ENCODE peak calls at places on chromosomes 6 and 20, in eight cellular contexts. One of them, this sample, is unnamed.

GRCh38 chr20:10673176-10673830 is 496 bp downstream of the JAG1 start:
- DNase-seq in cardiac muscle cell: peak
- DNase-seq in astrocyte: no peak
- DNase-seq in dorsolateral prefrontal cortex: no peak
- DNase-seq in caudate nucleus: no peak
- DNase-seq in HepG2: no peak
- DNase-seq in adrenal gland: peak
- DNase-seq in left lung: peak
- DNase-seq in this sample: no peak

GRCh38 chr20:62735331-62735821 is 26.7 kb downstream of the NTSR1 start:
- DNase-seq in cardiac muscle cell: no peak
- DNase-seq in astrocyte: no peak
- DNase-seq in dorsolateral prefrontal cortex: no peak
- DNase-seq in caudate nucleus: no peak
- DNase-seq in HepG2: no peak
- DNase-seq in adrenal gland: no peak
- DNase-seq in left lung: peak
- DNase-seq in this sample: peak

GRCh38 chr6:129860901-129861665 is at the start of gene TMEM244:
- DNase-seq in cardiac muscle cell: peak
- DNase-seq in astrocyte: peak
- DNase-seq in dorsolateral prefrontal cortex: no peak
- DNase-seq in caudate nucleus: no peak
- DNase-seq in HepG2: no peak
- DNase-seq in adrenal gland: no peak
- DNase-seq in left lung: no peak
- DNase-seq in this sample: peak

GRCh38 chr20:57618091-57618765 is 2.0 kb downstream of the ZBP1 start:
- DNase-seq in cardiac muscle cell: no peak
- DNase-seq in astrocyte: no peak
- DNase-seq in dorsolateral prefrontal cortex: no peak
- DNase-seq in caudate nucleus: no peak
- DNase-seq in HepG2: no peak
- DNase-seq in adrenal gland: no peak
- DNase-seq in left lung: peak
- DNase-seq in this sample: peak

GRCh38 chr20:46588532-46589509 is 38.4 kb upstream of the OCSTAMP start:
- DNase-seq in cardiac muscle cell: no peak
- DNase-seq in astrocyte: no peak
- DNase-seq in dorsolateral prefrontal cortex: no peak
- DNase-seq in caudate nucleus: no peak
- DNase-seq in HepG2: no peak
- DNase-seq in adrenal gland: no peak
- DNase-seq in left lung: no peak
- DNase-seq in this sample: no peak

GRCh38 chr6:127980996-127981395 is 80.1 kb upstream of the THEMIS start:
- DNase-seq in cardiac muscle cell: no peak
- DNase-seq in astrocyte: no peak
- DNase-seq in dorsolateral prefrontal cortex: no peak
- DNase-seq in caudate nucleus: no peak
- DNase-seq in HepG2: no peak
- DNase-seq in adrenal gland: no peak
- DNase-seq in left lung: no peak
- DNase-seq in this sample: no peak

GRCh38 chr6:33259032-33259431 is 12.6 kb downstream of the VPS52 start:
- DNase-seq in cardiac muscle cell: no peak
- DNase-seq in astrocyte: no peak
- DNase-seq in dorsolateral prefrontal cortex: no peak
- DNase-seq in caudate nucleus: no peak
- DNase-seq in HepG2: no peak
- DNase-seq in adrenal gland: no peak
- DNase-seq in left lung: no peak
- DNase-seq in this sample: peak

GRCh38 chr6:138493413-138493812 is 5.9 kb downstream of the NHSL1 start:
- DNase-seq in cardiac muscle cell: peak
- DNase-seq in astrocyte: peak
- DNase-seq in dorsolateral prefrontal cortex: no peak
- DNase-seq in caudate nucleus: no peak
- DNase-seq in HepG2: no peak
- DNase-seq in adrenal gland: no peak
- DNase-seq in left lung: no peak
- DNase-seq in this sample: peak

GRCh38 chr20:52081791-52082190 is 109.8 kb downstream of the ZFP64 start:
- DNase-seq in cardiac muscle cell: no peak
- DNase-seq in astrocyte: no peak
- DNase-seq in dorsolateral prefrontal cortex: no peak
- DNase-seq in caudate nucleus: no peak
- DNase-seq in HepG2: no peak
- DNase-seq in adrenal gland: no peak
- DNase-seq in left lung: no peak
- DNase-seq in this sample: no peak

GRCh38 chr20:25045343-25045712 is 12.6 kb downstream of the ACSS1 start:
- DNase-seq in cardiac muscle cell: no peak
- DNase-seq in astrocyte: no peak
- DNase-seq in dorsolateral prefrontal cortex: no peak
- DNase-seq in caudate nucleus: no peak
- DNase-seq in HepG2: no peak
- DNase-seq in adrenal gland: no peak
- DNase-seq in left lung: peak
- DNase-seq in this sample: no peak

GRCh38 chr6:16345449-16346330 is 107.3 kb downstream of the GMPR start:
- DNase-seq in cardiac muscle cell: no peak
- DNase-seq in astrocyte: peak
- DNase-seq in dorsolateral prefrontal cortex: no peak
- DNase-seq in caudate nucleus: no peak
- DNase-seq in HepG2: peak
- DNase-seq in adrenal gland: no peak
- DNase-seq in left lung: no peak
- DNase-seq in this sample: no peak

DNA sequence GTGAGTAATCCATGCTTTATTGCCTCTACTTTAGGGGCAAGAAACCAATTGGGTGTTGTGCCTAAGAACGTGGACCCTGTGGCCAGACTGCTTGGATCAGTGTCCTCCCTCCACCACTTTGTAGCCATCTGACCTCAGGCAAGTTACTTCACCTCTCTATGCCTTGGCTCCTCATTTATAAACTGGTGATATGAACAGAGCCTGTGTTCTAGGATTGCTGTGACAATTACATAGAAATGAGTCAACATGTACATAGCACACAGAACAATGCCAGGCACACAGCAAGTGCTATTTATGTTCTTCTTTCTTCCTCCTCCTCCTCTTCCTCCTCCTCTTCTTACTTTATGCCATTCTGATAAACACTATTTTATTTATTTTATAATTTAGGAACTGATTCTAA is 339.4 kb downstream of the CD83 start:
- DNase-seq in cardiac muscle cell: no peak
- DNase-seq in astrocyte: no peak
- DNase-seq in dorsolateral prefrontal cortex: no peak
- DNase-seq in caudate nucleus: no peak
- DNase-seq in HepG2: no peak
- DNase-seq in adrenal gland: no peak
- DNase-seq in left lung: no peak
- DNase-seq in this sample: no peak
- H3K27ac ChIP-seq in cardiac muscle cell: no peak
- H3K27ac ChIP-seq in astrocyte: no peak
- H3K27ac ChIP-seq in dorsolateral prefrontal cortex: no peak
- H3K27ac ChIP-seq in caudate nucleus: no peak
- H3K27ac ChIP-seq in HepG2: no peak
- H3K27ac ChIP-seq in adrenal gland: no peak
- H3K27ac ChIP-seq in left lung: no peak
- H3K27ac ChIP-seq in this sample: no peak

DNA sequence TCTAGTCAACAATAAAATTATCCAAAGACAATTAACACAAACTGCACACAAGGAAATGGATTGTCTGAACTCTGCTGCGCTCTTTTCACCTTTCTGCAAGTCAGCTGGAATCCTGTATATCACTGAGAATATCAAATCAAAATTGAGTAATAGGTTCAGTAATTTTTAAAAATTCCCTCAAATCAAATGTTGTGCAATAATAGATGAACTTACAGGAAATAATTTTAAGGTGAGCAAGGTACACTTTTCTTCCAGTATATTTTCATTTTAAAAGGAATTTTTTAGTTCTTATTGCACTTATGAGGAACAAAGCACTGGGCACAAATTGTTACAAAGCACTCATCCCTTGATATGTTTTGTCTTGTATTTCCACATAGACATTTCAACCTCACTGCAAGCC is 1.2 kb downstream of the SAYSD1 start:
- DNase-seq in cardiac muscle cell: no peak
- DNase-seq in astrocyte: no peak
- DNase-seq in dorsolateral prefrontal cortex: no peak
- DNase-seq in caudate nucleus: no peak
- DNase-seq in HepG2: no peak
- DNase-seq in adrenal gland: no peak
- DNase-seq in left lung: no peak
- DNase-seq in this sample: no peak
- H3K27ac ChIP-seq in cardiac muscle cell: no peak
- H3K27ac ChIP-seq in astrocyte: no peak
- H3K27ac ChIP-seq in dorsolateral prefrontal cortex: no peak
- H3K27ac ChIP-seq in caudate nucleus: no peak
- H3K27ac ChIP-seq in HepG2: no peak
- H3K27ac ChIP-seq in adrenal gland: no peak
- H3K27ac ChIP-seq in left lung: no peak
- H3K27ac ChIP-seq in this sample: no peak

GRCh38 chr6:19325335-19325789 is 511.8 kb upstream of the ID4 start:
- DNase-seq in cardiac muscle cell: no peak
- DNase-seq in astrocyte: no peak
- DNase-seq in dorsolateral prefrontal cortex: no peak
- DNase-seq in caudate nucleus: no peak
- DNase-seq in HepG2: no peak
- DNase-seq in adrenal gland: no peak
- DNase-seq in left lung: no peak
- DNase-seq in this sample: no peak

GRCh38 chr6:19319005-19319404 is 518.2 kb upstream of the ID4 start:
- DNase-seq in cardiac muscle cell: no peak
- DNase-seq in astrocyte: no peak
- DNase-seq in dorsolateral prefrontal cortex: no peak
- DNase-seq in caudate nucleus: no peak
- DNase-seq in HepG2: no peak
- DNase-seq in adrenal gland: no peak
- DNase-seq in left lung: no peak
- DNase-seq in this sample: no peak

GRCh38 chr6:19322691-19323470 is 514.3 kb upstream of the ID4 start:
- DNase-seq in cardiac muscle cell: no peak
- DNase-seq in astrocyte: peak
- DNase-seq in dorsolateral prefrontal cortex: no peak
- DNase-seq in caudate nucleus: no peak
- DNase-seq in HepG2: no peak
- DNase-seq in adrenal gland: no peak
- DNase-seq in left lung: no peak
- DNase-seq in this sample: no peak

GRCh38 chr6:19317587-19317986 is 519.6 kb upstream of the ID4 start:
- DNase-seq in cardiac muscle cell: no peak
- DNase-seq in astrocyte: no peak
- DNase-seq in dorsolateral prefrontal cortex: no peak
- DNase-seq in caudate nucleus: no peak
- DNase-seq in HepG2: no peak
- DNase-seq in adrenal gland: no peak
- DNase-seq in left lung: no peak
- DNase-seq in this sample: no peak

DNA sequence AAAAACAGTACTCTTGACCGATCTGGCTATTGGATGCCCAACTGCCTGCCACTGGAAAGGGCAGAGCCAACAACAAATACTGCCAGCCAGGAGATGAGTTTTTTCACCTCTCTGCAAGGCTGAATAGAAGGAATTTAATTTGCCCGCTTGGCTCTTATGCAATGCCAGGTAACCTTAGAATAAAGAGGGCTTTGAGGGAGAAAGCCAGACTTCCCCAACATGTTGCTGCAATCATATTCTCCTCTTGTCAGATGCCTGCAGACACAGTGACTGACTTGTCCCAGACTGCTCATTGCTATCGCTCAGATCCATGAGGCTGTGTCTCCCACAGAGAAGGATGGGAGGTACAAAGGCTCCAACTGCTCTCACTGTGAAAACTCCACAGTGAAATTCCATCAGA is 517.1 kb upstream of the ID4 start:
- DNase-seq in cardiac muscle cell: no peak
- DNase-seq in astrocyte: no peak
- DNase-seq in dorsolateral prefrontal cortex: no peak
- DNase-seq in caudate nucleus: no peak
- DNase-seq in HepG2: no peak
- DNase-seq in adrenal gland: no peak
- DNase-seq in left lung: no peak
- DNase-seq in this sample: no peak
- H3K27ac ChIP-seq in cardiac muscle cell: peak
- H3K27ac ChIP-seq in astrocyte: no peak
- H3K27ac ChIP-seq in dorsolateral prefrontal cortex: no peak
- H3K27ac ChIP-seq in caudate nucleus: no peak
- H3K27ac ChIP-seq in HepG2: no peak
- H3K27ac ChIP-seq in adrenal gland: no peak
- H3K27ac ChIP-seq in left lung: no peak
- H3K27ac ChIP-seq in this sample: no peak

GRCh38 chr20:19252670-19253120 is 40.3 kb downstream of the SLC24A3 start:
- DNase-seq in cardiac muscle cell: no peak
- DNase-seq in astrocyte: no peak
- DNase-seq in dorsolateral prefrontal cortex: no peak
- DNase-seq in caudate nucleus: no peak
- DNase-seq in HepG2: no peak
- DNase-seq in adrenal gland: no peak
- DNase-seq in left lung: peak
- DNase-seq in this sample: peak
- H3K27ac ChIP-seq in cardiac muscle cell: no peak
- H3K27ac ChIP-seq in astrocyte: no peak
- H3K27ac ChIP-seq in dorsolateral prefrontal cortex: no peak
- H3K27ac ChIP-seq in caudate nucleus: no peak
- H3K27ac ChIP-seq in HepG2: no peak
- H3K27ac ChIP-seq in adrenal gland: no peak
- H3K27ac ChIP-seq in left lung: peak
- H3K27ac ChIP-seq in this sample: no peak

DNA sequence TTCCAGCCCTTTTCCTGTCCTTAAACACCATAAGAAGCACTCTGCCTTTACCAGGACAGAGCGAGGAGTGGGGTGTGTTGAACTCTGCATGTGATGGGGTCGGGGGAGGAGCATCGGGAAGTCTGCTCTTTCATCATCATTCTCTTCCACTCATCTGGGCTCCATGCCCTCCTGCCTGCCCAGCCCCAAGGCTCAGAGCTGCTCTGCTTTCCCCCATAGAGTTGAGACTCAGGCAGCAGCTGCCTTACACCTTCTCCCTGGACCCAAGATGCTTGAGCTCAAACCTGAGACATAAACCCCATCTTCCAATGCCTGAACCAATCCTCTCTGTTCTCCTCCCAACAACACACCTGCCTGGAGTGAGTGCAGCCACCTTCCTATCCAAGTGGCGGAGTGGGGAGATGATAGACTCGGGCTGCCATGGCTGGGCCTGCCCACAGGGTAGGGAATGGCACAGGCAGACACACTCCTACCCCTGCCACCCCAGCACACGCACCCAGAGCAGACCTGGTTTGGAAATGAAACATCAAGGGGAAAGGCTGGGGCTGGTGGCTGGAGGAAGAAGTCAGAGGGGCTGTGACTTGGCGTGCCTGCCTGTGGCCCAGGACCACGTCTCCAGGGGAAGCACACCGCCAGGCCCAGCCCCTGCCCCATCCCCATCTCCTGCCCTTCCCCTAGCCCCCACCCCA is 28.4 kb downstream of the TFEB start:
- DNase-seq in cardiac muscle cell: no peak
- DNase-seq in astrocyte: no peak
- DNase-seq in dorsolateral prefrontal cortex: peak
- DNase-seq in caudate nucleus: no peak
- DNase-seq in HepG2: no peak
- DNase-seq in adrenal gland: no peak
- DNase-seq in left lung: no peak
- DNase-seq in this sample: no peak
- H3K27ac ChIP-seq in cardiac muscle cell: peak
- H3K27ac ChIP-seq in astrocyte: no peak
- H3K27ac ChIP-seq in dorsolateral prefrontal cortex: peak
- H3K27ac ChIP-seq in caudate nucleus: peak
- H3K27ac ChIP-seq in HepG2: no peak
- H3K27ac ChIP-seq in adrenal gland: peak
- H3K27ac ChIP-seq in left lung: peak
- H3K27ac ChIP-seq in this sample: no peak

This sample was measured in foreskin keratinocyte.